ENCODE peak calls at places on chromosomes 12 and 14, in four cellular contexts. K is IMR-90, T is K562, O is keratinocyte. I is an unnamed sample. For H3K4me1 and H3K9me1, the result is how much of the 10 kb centered on the place peaks cover.

GRCh38 chr14:101019541-101019940 is 116.0 kb upstream of the RTL1 start:
- DNase-seq in K (no peak), O (no peak), T (peak), I (no peak)

GRCh38 chr14:54310151-54310851 is 86.5 kb upstream of the CDKN3 start:
- DNase-seq in O (peak), T (no peak), K (no peak), I (no peak)

GRCh38 chr14:58401587-58401986 is 5.9 kb downstream of the TOMM20L start:
- DNase-seq in K (no peak), O (no peak), T (no peak), I (no peak)

GRCh38 chr14:71411766-71412165 is 504.5 kb downstream of the PCNX1 start:
- DNase-seq in T (no peak), K (no peak), O (no peak), I (no peak)

GRCh38 chr14:75156901-75157300 is 19.5 kb downstream of the TMED10 start:
- DNase-seq in T (no peak), K (no peak), O (no peak), I (no peak)

GRCh38 chr12:57093412-57094193 is 4.7 kb downstream of the NAB2 start:
- DNase-seq in T (peak), K (peak), O (no peak), I (peak)

GRCh38 chr12:101127521-101128219 is 82.4 kb downstream of the SLC5A8 start:
- DNase-seq in T (no peak), K (peak), O (no peak), I (no peak)

GRCh38 chr14:33475623-33476022 is 475.3 kb downstream of the EGLN3 start:
- DNase-seq in T (no peak), K (no peak), O (no peak), I (peak)

GRCh38 chr14:89858084-89858483 is 96.4 kb downstream of the EFCAB11 start:
- DNase-seq in K (no peak), O (peak), T (no peak), I (no peak)

DNA sequence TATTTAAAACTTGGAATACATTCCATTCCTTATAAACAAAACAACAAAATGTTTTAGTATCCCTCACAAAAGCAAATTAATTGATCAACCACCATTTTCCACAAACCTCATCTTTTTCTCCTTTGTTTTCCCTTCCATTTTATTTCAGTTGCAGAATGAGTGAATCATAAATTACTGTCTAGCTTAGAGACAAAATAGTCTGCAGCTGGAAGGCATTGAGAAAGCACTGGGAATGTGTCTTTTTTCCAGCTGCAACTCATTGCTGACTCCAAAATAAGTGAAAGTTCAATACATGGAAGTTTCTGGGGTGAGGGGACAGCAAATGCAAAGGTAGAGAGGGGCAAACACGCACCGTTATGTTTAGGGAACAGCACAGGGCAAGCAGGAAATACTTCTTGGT is 84.9 kb upstream of the FERMT2 start:
- DNase-seq in O (no peak), T (no peak), K (peak), I (peak)
- H3K4me1 ChIP-seq in O (under half), T (under half), K (under half), I (under half)

GRCh38 chr14:68689426-68689825 is 103.4 kb downstream of the ZFP36L1 start:
- DNase-seq in K (no peak), T (no peak), O (no peak), I (no peak)
- H3K9me1 ChIP-seq in K (under half), T (under half), O (under half), I (under half)

GRCh38 chr12:123142518-123142840 is 8.4 kb downstream of the PITPNM2 start:
- DNase-seq in O (no peak), T (no peak), K (no peak), I (no peak)
- H3K4me3 ChIP-seq in O (no peak), T (no peak), K (no peak), I (no peak)

DNA sequence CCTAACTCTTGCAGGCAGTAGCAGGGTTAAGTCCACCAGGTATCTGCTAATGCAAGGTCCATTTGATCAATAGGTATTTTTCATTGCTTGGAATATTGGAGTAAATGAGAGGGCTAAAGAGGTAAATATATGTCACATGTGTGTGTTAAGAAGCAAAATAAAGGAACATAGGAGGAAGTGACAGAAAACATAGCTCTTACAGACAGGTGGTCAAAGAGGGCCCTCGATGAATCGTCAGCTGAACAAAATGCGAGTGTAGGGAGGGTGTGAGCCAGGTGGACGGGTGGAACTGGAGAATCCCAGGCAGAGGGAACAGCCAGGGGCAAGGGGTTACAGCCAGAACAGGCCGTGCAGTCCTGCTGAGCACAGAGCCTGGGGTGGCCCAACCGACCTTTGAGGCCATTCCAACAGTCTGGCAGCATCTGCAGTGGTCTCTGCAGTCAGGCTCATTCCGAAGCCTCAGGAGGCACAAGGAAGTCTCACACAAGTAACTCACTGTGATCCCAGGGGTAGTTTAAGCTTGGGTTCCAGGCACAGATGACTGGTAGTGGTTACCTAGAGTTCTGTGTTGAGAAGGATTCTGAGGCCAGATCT is 43.2 kb downstream of the CCDC88C start:
- DNase-seq in K (no peak), O (no peak), T (no peak), I (peak)
- H3K4me1 ChIP-seq in K (under half), O (under half), T (under half), I (half or more)

GRCh38 chr12:65649126-65649525 is 175.2 kb upstream of the HMGA2 start:
- DNase-seq in K (peak), T (no peak), O (peak), I (peak)

GRCh38 chr12:65654230-65654629 is 170.1 kb upstream of the HMGA2 start:
- DNase-seq in O (no peak), T (no peak), K (no peak), I (no peak)

GRCh38 chr12:65653321-65653720 is 171.0 kb upstream of the HMGA2 start:
- DNase-seq in T (no peak), K (no peak), O (no peak), I (no peak)

GRCh38 chr12:65648461-65648860 is 175.8 kb upstream of the HMGA2 start:
- DNase-seq in O (no peak), T (no peak), K (peak), I (no peak)

DNA sequence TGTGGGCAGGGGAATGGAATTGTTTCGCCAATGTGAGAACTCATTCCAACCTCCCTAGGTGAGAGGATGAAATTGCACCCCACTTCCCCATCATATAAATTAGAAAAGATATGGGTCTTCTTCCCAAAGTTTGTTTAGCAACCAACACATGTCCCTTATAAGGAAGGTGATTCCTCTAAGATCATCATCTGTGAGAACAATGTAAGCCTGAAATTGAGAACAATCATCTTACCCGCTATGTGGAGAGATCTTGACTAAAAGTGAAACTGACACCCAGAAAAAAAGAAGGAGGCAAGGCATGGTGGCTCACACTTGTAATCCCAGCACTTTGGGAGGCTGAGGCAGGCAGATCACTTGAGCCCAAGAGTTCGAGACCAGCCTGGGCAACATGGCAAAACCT is 173.2 kb upstream of the HMGA2 start:
- DNase-seq in K (no peak), O (no peak), T (no peak), I (no peak)
- H3K9me1 ChIP-seq in K (under half), O (under half), T (under half), I (under half)

DNA sequence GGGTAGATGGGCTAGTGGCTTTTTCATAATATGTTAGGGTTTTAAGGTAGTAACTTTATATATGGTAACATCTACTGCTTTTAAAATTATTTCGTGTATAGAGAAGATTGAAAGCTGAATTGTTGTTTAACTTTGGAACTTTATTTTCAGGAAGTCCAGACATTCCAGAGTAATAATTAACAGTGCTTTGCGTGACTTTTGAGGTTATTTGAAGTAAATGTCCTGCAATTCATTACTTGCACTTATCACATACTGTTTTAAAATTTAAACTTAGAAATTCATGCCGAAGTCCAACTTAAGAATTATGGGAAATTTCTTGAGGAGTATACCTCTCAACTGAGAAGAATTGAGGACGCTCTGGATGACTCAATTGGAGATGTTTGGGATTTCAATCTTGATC is 3.3 kb downstream of the WASHC4 start:
- DNase-seq in K (no peak), O (no peak), T (no peak), I (peak)
- H3K4me3 ChIP-seq in K (no peak), O (no peak), T (no peak), I (peak)

GRCh38 chr12:55931780-55932545 is 1.0 kb downstream of the DGKA start:
- DNase-seq in O (no peak), K (peak), T (peak), I (peak)
- H3K4me1 ChIP-seq in O (half or more), K (under half), T (under half), I (under half)

GRCh38 chr12:113684908-113685512 is 213.3 kb upstream of the LHX5 start:
- DNase-seq in O (no peak), K (no peak), T (peak), I (no peak)

GRCh38 chr12:113684053-113684907 is 212.6 kb upstream of the LHX5 start:
- DNase-seq in O (no peak), K (peak), T (peak), I (no peak)

GRCh38 chr12:113678222-113678621 is 206.6 kb upstream of the LHX5 start:
- DNase-seq in K (no peak), O (no peak), T (peak), I (no peak)

GRCh38 chr12:113683566-113683965 is 211.9 kb upstream of the LHX5 start:
- DNase-seq in K (no peak), T (no peak), O (no peak), I (no peak)

DNA sequence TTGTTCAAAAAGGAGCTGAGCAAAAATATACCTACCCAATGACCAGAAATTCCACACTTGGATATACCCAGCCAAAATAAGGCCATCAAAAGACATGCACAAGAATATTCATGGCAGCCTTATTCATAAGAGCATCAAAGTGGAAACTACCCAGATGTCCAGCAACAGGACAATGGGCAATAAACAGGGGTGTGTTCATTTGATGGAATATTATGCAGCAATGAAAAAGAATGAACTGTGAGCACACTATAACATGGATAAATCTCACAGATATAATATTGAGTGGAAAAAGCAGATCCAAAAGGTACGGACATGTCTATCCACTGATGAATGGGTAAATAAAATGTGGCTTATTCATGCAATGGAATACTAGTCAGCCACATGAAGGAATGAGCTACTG is 209.2 kb upstream of the LHX5 start:
- DNase-seq in T (no peak), O (no peak), K (no peak), I (no peak)
- H3K9me1 ChIP-seq in T (under half), O (under half), K (under half), I (under half)

DNA sequence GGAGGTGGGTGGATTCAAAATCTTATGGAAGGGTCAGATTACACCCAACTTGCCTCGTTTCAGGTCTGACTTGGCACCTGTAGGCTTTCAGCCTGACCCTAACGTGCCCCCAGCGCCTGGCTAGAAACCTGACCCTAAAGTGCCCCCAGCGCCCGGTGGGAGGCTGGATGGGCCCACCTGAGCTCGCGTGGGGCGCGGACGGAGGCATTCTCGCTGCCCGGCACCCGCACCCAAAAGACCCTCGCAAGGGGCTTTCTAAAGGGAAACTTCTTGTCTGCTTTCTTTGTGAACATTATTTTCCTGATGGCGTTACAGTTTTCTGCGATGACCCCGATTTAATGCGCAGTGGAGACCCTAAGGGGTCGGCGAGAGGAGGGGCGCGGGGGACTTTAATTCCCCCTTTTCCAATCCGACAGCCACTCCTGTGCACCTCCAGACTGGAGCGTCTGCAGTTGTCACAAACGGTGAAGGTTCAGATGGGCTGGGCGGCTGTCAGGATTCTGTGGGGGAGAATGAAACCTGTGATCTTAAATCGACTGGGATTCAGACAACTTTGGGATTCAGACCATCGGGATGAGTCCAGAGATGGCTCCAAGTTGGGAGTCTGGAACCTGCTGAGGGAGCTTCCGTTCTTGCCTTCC is 746 bp upstream of the HRK start:
- DNase-seq in O (no peak), T (no peak), K (no peak), I (no peak)
- H3K4me3 ChIP-seq in O (no peak), T (no peak), K (no peak), I (no peak)

GRCh38 chr14:103158688-103159087 is 35.4 kb downstream of the TNFAIP2 start:
- DNase-seq in K (no peak), O (no peak), T (no peak), I (no peak)
- H3K4me1 ChIP-seq in K (under half), O (under half), T (under half), I (under half)

I was measured in endothelial cell of umbilical vein.